ENCODE peak calls at places on chromosome 11, in six cellular contexts. V is sigmoid colon, A is fibroblast of villous mesenchyme, U is right atrium auricular region, K is cardiac fibroblast, B is NB4. N is an unnamed sample.
A peak's percentile ranks its signal among the peaks of the same experiment; 100 is the strongest.

GRCh38 chr11:116703421-116703820 is 69.4 kb downstream of the BUD13 start:
- DNase-seq in U (no peak), K (no peak), V (peak; percentile 61), B (no peak), A (peak; percentile 7), N (no peak)

GRCh38 chr11:122817121-122817520 is 21.2 kb upstream of the CRTAM start:
- DNase-seq in A (no peak), B (no peak), K (peak; percentile 38), V (no peak), U (no peak), N (no peak)

GRCh38 chr11:63907808-63908530 is 9.0 kb downstream of the RCOR2 start:
- DNase-seq in U (no peak), B (no peak), K (no peak), V (no peak), A (no peak), N (no peak)

GRCh38 chr11:128208329-128209220 is 378.8 kb downstream of the ETS1 start:
- DNase-seq in B (no peak), A (peak; percentile 73), U (no peak), V (no peak), K (peak; percentile 98), N (peak; percentile 92)

GRCh38 chr11:130144721-130145327 is 14.8 kb upstream of the ST14 start:
- DNase-seq in K (no peak), U (no peak), B (no peak), A (no peak), V (no peak), N (peak; percentile 68)

GRCh38 chr11:33869511-33870422 is 22.1 kb downstream of the LMO2 start:
- DNase-seq in V (no peak), U (no peak), A (peak; percentile 17), B (peak; percentile 68), K (peak; percentile 38), N (peak; percentile 28)

GRCh38 chr11:7422544-7423331 is 62.6 kb upstream of the OLFML1 start:
- DNase-seq in B (no peak), K (no peak), U (no peak), V (no peak), A (no peak), N (no peak)

GRCh38 chr11:125229916-125230315 is 65.4 kb downstream of the PKNOX2 start:
- DNase-seq in B (no peak), U (no peak), A (no peak), V (no peak), K (no peak), N (no peak)

GRCh38 chr11:130162733-130163132 is 3.2 kb downstream of the ST14 start:
- DNase-seq in B (peak; percentile 90), V (no peak), K (no peak), A (peak; percentile 90), U (no peak), N (peak; percentile 51)

GRCh38 chr11:12288212-12288933 is 89.0 kb upstream of the PARVA start:
- DNase-seq in A (peak; percentile 94), V (peak; percentile 94), K (peak; percentile 97), B (peak; percentile 64), U (peak; percentile 90), N (peak; percentile 96)

GRCh38 chr11:100557830-100558611 is 129.1 kb upstream of the ARHGAP42 start:
- DNase-seq in K (no peak), A (peak; percentile 27), B (no peak), U (no peak), V (no peak), N (no peak)

GRCh38 chr11:16347928-16348685 is 8.2 kb downstream of the SOX6 start:
- DNase-seq in B (no peak), V (no peak), U (no peak), K (no peak), A (no peak), N (no peak)

GRCh38 chr11:290621-291231 is 1.8 kb downstream of the PGGHG start:
- DNase-seq in K (no peak), A (no peak), U (no peak), B (no peak), V (peak; percentile 62), N (no peak)

GRCh38 chr11:123640677-123641494 is 13.5 kb downstream of the SCN3B start:
- DNase-seq in B (peak; percentile 70), A (peak; percentile 26), K (peak; percentile 55), U (no peak), V (no peak), N (peak; percentile 58)

GRCh38 chr11:17633279-17633986 is 85.9 kb upstream of the MYOD1 start:
- DNase-seq in V (no peak), B (no peak), K (no peak), U (no peak), A (no peak), N (no peak)

GRCh38 chr11:57793711-57794110 is 32.1 kb downstream of the CTNND1 start:
- DNase-seq in B (no peak), V (no peak), A (no peak), K (no peak), U (no peak), N (no peak)

GRCh38 chr11:78773503-78773902 is 198.8 kb upstream of the NARS2 start:
- DNase-seq in K (no peak), V (no peak), B (no peak), A (no peak), U (no peak), N (no peak)

GRCh38 chr11:123451183-123451907 is 21.3 kb downstream of the GRAMD1B start:
- DNase-seq in V (no peak), K (no peak), B (no peak), A (no peak), U (no peak), N (no peak)

GRCh38 chr11:6735306-6735705 is 36.5 kb downstream of the OR2AG2 start:
- DNase-seq in B (peak; percentile 11), V (no peak), A (no peak), K (peak; percentile 17), U (no peak), N (peak; percentile 7)

GRCh38 chr11:94849836-94850235 is 81.7 kb downstream of the AMOTL1 start:
- DNase-seq in V (no peak), K (peak; percentile 11), B (no peak), A (peak; percentile 50), U (no peak), N (peak; percentile 53)

GRCh38 chr11:57213282-57214086 is 23.6 kb downstream of the APLNR start:
- DNase-seq in V (no peak), A (no peak), K (no peak), U (no peak), B (peak; percentile 19), N (no peak)

GRCh38 chr11:17743808-17744119 is 9.2 kb downstream of the KCNC1 start:
- DNase-seq in U (no peak), V (peak; percentile 28), K (no peak), A (no peak), B (no peak), N (no peak)

DNA sequence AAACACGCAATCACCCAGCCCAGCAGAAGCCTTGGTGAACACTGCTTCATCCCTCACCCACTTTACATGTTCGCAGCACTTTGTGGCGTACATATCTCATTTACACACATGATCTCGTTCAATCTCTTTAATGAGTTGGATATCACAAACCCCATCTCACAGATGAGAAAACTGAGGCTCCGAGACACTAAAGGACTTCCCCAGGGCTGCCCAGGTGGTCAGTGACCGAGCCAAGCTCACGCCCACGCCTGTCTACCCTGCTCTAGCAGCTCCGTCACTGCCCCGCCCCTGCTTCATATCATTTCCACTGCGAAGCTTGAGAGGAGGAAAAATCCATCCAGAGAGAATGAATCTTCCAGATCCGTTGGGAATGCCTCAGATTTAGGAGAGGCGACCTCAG is 11.8 kb upstream of the DSCAML1 start:
- DNase-seq in V (no peak), B (no peak), A (no peak), U (no peak), K (no peak), N (no peak)
- TF ChIP-seq CTCF in V (no peak), B (no peak), A (no peak), U (no peak), K (no peak), N (no peak)

GRCh38 chr11:72421351-72421750 is 13.0 kb downstream of the CLPB start:
- DNase-seq in K (no peak), A (no peak), B (no peak), V (peak; percentile 33), U (no peak), N (no peak)
- H3K4me3 ChIP-seq in K (no peak overlapping the region), A (no peak overlapping the region), B (no peak overlapping the region), V (no peak overlapping the region), U (no peak overlapping the region), N (no peak overlapping the region)

GRCh38 chr11:109425554-109425953 is 3.6 kb downstream of the C11orf87 start:
- DNase-seq in B (peak; percentile 19), V (no peak), A (no peak), K (peak; percentile 15), U (no peak), N (peak; percentile 41)

GRCh38 chr11:109424893-109425292 is 2.9 kb downstream of the C11orf87 start:
- DNase-seq in U (no peak), V (no peak), K (no peak), A (no peak), B (peak; percentile 43), N (no peak)

GRCh38 chr11:109423114-109423859 is 1.3 kb downstream of the C11orf87 start:
- DNase-seq in A (no peak), U (no peak), V (no peak), K (peak; percentile 21), B (peak; percentile 67), N (peak; percentile 19)

GRCh38 chr11:109423860-109424190 is 1.8 kb downstream of the C11orf87 start:
- DNase-seq in B (no peak), V (no peak), U (no peak), A (no peak), K (no peak), N (no peak)

GRCh38 chr11:109426442-109426841 is 4.5 kb downstream of the C11orf87 start:
- DNase-seq in B (peak; percentile 12), V (no peak), K (peak; percentile 33), U (no peak), A (no peak), N (peak; percentile 31)
- TF ChIP-seq CTCF in B (peak; percentile 33), V (no peak), K (peak; percentile 41), U (no peak), A (peak; percentile 21), N (peak; percentile 44)

GRCh38 chr11:69551963-69552362 is 70.5 kb downstream of the LINC01488 start:
- DNase-seq in K (no peak), B (no peak), A (no peak), U (no peak), V (peak; percentile 7), N (no peak)

GRCh38 chr11:69545976-69546617 is 64.6 kb downstream of the LINC01488 start:
- DNase-seq in A (no peak), V (peak; percentile 58), K (no peak), B (no peak), U (no peak), N (no peak)

GRCh38 chr11:69542314-69543168 is 61.1 kb downstream of the LINC01488 start:
- DNase-seq in K (no peak), A (no peak), U (no peak), V (peak; percentile 43), B (no peak), N (no peak)

GRCh38 chr11:69550846-69551245 is 69.4 kb downstream of the LINC01488 start:
- DNase-seq in B (no peak), U (no peak), V (no peak), A (no peak), K (no peak), N (no peak)

DNA sequence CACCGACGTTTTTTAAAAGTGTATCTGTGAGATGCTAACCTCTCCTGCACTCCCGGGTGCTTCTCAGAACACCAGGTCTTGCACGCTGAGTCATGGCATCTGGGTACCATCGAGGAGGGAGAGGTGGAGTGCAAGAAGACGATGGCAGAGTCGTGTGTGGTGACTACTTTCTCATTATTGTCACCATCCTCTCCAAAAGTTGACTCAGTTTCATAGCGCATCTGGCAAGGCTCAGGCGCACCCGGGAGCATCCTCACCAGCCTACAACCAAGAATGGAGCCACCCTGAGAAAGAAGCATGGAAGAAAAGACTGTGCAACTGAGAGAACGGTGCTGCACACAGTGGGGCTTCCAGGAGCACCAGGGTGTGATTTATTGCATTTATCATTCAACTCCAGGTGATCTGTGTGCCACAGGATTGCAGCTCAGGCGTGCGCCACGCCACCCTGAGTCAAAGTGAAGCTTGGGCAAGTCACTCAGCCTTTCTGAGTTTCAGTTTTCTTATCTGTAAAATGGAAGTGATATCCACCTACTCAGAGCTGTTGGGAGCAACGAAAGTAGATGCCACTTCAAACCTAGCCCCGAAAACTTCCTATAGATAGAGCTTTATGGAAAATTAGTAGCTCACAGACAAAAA is 65.4 kb downstream of the LINC01488 start:
- DNase-seq in V (peak; percentile 8), K (no peak), U (no peak), A (no peak), B (no peak), N (no peak)
- H3K4me3 ChIP-seq in V (no peak overlapping the region), K (no peak overlapping the region), U (no peak overlapping the region), A (no peak overlapping the region), B (no peak overlapping the region), N (no peak overlapping the region)

N was measured in choroid plexus epithelial cell.